ENCODE peak calls at places on chromosomes 3 and 15, in four cellular contexts. I, U, Q and Z are unnamed samples.
A peak's percentile ranks its signal among the peaks of the same experiment; 100 is the strongest.

GRCh38 chr3:66362541-66362941 is 138.3 kb downstream of the LRIG1 start:
- DNase-seq in U (no peak), Q (peak; percentile 59), I (no peak), Z (no peak)

GRCh38 chr3:129965937-129966336 is 8.6 kb upstream of the TRH start:
- DNase-seq in Q (no peak), I (no peak), U (no peak), Z (no peak)

GRCh38 chr3:150349314-150350097 is 58.6 kb upstream of the TSC22D2 start:
- DNase-seq in U (no peak), I (no peak), Q (no peak), Z (no peak)

GRCh38 chr3:174408310-174408709 is 450.8 kb upstream of the NAALADL2 start:
- DNase-seq in Q (peak; percentile 77), U (no peak), I (no peak), Z (no peak)

GRCh38 chr15:78000089-78000926 is 77.2 kb downstream of the TBC1D2B start:
- DNase-seq in U (peak; percentile 79), I (peak; percentile 61), Q (peak; percentile 56), Z (peak; percentile 81)

GRCh38 chr3:49839193-49839809 is 17.1 kb downstream of the TRAIP start:
- DNase-seq in Q (peak; percentile 83), U (peak; percentile 82), I (peak; percentile 74), Z (peak; percentile 83)

GRCh38 chr3:49689046-49689886 is at the start of the genes MST1 and RNF123:
- DNase-seq in I (peak; percentile 96), U (peak; percentile 95), Q (peak; percentile 90), Z (peak; percentile 98)

GRCh38 chr3:111715911-111716523 is 120.9 kb upstream of the ZBED2 start:
- DNase-seq in Q (peak; percentile 87), I (peak; percentile 44), U (peak; percentile 61), Z (peak; percentile 74)

GRCh38 chr3:191136347-191136746 is 62.7 kb upstream of the OSTN start:
- DNase-seq in U (no peak), Q (peak; percentile 68), I (no peak), Z (no peak)

GRCh38 chr15:89971592-89971997 is 29.5 kb upstream of the ZNF710 start:
- DNase-seq in U (peak; percentile 79), I (peak; percentile 65), Q (peak; percentile 79), Z (peak; percentile 78)

GRCh38 chr3:189269356-189269755 is 97.6 kb downstream of the TPRG1 start:
- DNase-seq in U (no peak), I (no peak), Q (peak; percentile 41), Z (no peak)

GRCh38 chr3:121992601-121993560 is 29.2 kb downstream of the ILDR1 start:
- DNase-seq in U (no peak), Q (no peak), I (no peak), Z (no peak)

GRCh38 chr3:32952369-32953067 is 1.1 kb downstream of the CCR4 start:
- DNase-seq in U (no peak), I (no peak), Q (no peak), Z (no peak)

GRCh38 chr15:83066034-83066760 is 855 bp downstream of the BTBD1 start:
- DNase-seq in I (no peak), Q (peak; percentile 13), U (no peak), Z (no peak)

GRCh38 chr15:84749111-84749991 is 959 bp downstream of the ZNF592 start:
- DNase-seq in I (no peak), Q (peak; percentile 28), U (peak; percentile 38), Z (peak; percentile 66)

GRCh38 chr3:185934726-185935464 is 2.9 kb downstream of the TRA2B start:
- DNase-seq in I (no peak), Q (no peak), U (no peak), Z (no peak)

GRCh38 chr3:127988770-127989518 is 63.3 kb upstream of the SEC61A1 start:
- DNase-seq in Q (peak; percentile 90), I (no peak), U (no peak), Z (no peak)

GRCh38 chr3:157755254-157755653 is 252.0 kb upstream of the VEPH1 start:
- DNase-seq in I (no peak), Q (peak; percentile 9), U (no peak), Z (no peak)
- TF ChIP-seq CTCF in I (peak; percentile 42), Q (peak; percentile 54), U (peak; percentile 23), Z (peak; percentile 62)

GRCh38 chr3:181210275-181210674 is 220.7 kb upstream of the DNAJC19 start:
- DNase-seq in U (no peak), I (no peak), Q (peak; percentile 47), Z (no peak)
- TF ChIP-seq CTCF in U (peak; percentile 44), I (peak; percentile 77), Q (peak; percentile 49), Z (peak; percentile 68)

DNA sequence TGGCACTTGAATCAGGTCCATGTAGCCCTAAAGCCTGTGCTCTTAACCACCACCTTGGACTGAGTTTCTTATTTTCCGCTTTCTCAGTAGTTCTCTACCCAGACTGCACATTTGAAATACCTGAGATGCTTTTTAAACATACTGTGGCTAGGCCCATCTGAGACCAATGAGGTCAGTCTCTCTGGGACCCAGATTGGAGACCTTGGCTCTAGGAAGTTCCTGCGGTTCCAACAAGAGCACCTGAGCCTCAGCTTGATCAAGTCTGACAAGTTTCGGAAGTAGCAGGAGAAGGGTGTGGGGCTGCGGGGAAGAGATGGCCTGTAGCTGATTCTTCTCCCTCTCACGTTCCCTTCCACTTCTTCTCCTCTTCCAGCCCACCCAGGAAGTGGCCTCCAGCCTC is 11.5 kb upstream of the TSEN2 start:
- DNase-seq in Q (no peak), U (no peak), I (no peak), Z (no peak)
- TF ChIP-seq CTCF in Q (no peak), U (no peak), I (no peak), Z (no peak)

GRCh38 chr3:81216192-81216591 is 545.3 kb downstream of the GBE1 start:
- DNase-seq in I (no peak), U (no peak), Q (peak; percentile 92), Z (no peak)

GRCh38 chr3:81214626-81215025 is 546.8 kb downstream of the GBE1 start:
- DNase-seq in U (no peak), Q (peak; percentile 23), I (no peak), Z (no peak)

GRCh38 chr3:81218023-81218422 is 543.4 kb downstream of the GBE1 start:
- DNase-seq in U (peak; percentile 38), Q (peak; percentile 73), I (no peak), Z (no peak)
- TF ChIP-seq CTCF in U (no peak), Q (peak; percentile 87), I (peak; percentile 67), Z (no peak)

DNA sequence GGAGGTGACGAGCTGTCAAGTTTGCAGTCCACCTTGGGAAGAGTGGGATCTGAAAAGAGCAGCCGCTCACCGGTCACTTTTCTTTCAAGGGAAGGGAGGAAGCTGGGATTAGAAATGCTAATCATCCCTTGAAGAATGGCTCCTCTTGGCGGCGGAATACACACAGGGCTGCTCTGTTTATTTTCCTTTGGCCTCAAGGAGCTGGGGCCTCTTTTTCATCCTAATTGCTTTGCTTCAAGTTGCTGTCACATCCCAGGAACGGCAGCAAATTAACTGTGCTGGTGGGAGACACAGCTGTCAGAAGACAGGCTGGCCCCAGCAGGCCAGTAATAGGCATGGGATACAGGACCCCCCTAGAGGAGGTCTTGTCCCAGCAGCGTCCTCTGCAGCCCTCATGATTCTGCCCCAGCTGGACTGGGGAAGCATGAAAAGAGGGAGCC is 6.7 kb downstream of the KBTBD13 start:
- DNase-seq in I (peak; percentile 28), U (no peak), Q (no peak), Z (peak; percentile 36)
- TF ChIP-seq CTCF in I (peak; percentile 42), U (no peak), Q (no peak), Z (no peak)

GRCh38 chr3:45337839-45338470 is 50.4 kb upstream of the LARS2 start:
- DNase-seq in I (no peak), Q (no peak), U (no peak), Z (no peak)

GRCh38 chr3:45341876-45342275 is 46.5 kb upstream of the LARS2 start:
- DNase-seq in Q (no peak), I (no peak), U (no peak), Z (no peak)

GRCh38 chr3:45347329-45348000 is 40.9 kb upstream of the LARS2 start:
- DNase-seq in U (no peak), Q (no peak), I (no peak), Z (no peak)

GRCh38 chr3:45345849-45346535 is 42.4 kb upstream of the LARS2 start:
- DNase-seq in Q (no peak), U (no peak), I (no peak), Z (no peak)

DNA sequence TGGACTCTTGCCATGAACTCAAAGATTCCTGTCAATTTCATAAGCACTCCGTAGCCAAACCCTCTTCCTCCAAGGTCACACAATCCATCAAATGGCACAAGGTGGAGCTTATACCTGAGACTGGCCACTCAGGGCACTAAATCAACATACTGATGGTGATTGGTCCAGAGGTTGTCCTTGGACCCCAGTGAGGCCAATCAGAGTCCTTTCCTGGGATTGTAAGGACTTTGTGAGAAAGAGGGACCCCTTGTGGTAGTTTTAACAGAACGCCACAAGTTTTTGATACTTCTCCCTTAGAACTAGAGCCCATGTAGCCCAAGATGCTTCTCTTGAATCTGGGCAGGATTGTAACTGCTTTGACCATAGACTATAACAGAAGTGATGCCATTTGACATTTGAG is 44.4 kb upstream of the LARS2 start:
- DNase-seq in Q (peak; percentile 48), I (no peak), U (no peak), Z (no peak)
- TF ChIP-seq CTCF in Q (peak; percentile 52), I (no peak), U (no peak), Z (no peak)

GRCh38 chr15:40536501-40536900 is 28.3 kb downstream of the CCDC32 start:
- DNase-seq in Q (peak; percentile 21), U (no peak), I (no peak), Z (no peak)
- TF ChIP-seq CTCF in Q (no peak), U (no peak), I (no peak), Z (no peak)